ENCODE peak calls at places on chromosomes 7 and 10, in six cellular contexts. E, I, D, B, W and L are unnamed samples. For H3K9me3, the result is how much of the 10 kb centered on the place peaks cover.

GRCh38 chr7:51019891-51020855 is 237.5 kb upstream of the GRB10 start:
- DNase-seq in W (no peak), E (no peak), B (peak), I (no peak), D (no peak), L (peak)

GRCh38 chr7:111642373-111642772 is 80.1 kb upstream of the IMMP2L start:
- DNase-seq in W (no peak), E (no peak), I (no peak), B (no peak), D (no peak), L (no peak)

GRCh38 chr7:101754432-101755159 is 62.8 kb upstream of the CUX1 start:
- DNase-seq in E (no peak), D (no peak), W (no peak), B (peak), I (peak), L (no peak)

GRCh38 chr7:39565538-39565937 is 666 bp upstream of the YAE1 start:
- DNase-seq in B (no peak), E (no peak), D (no peak), I (no peak), W (no peak), L (no peak)

GRCh38 chr7:44461387-44461786 is 29.1 kb downstream of the NUDCD3 start:
- DNase-seq in E (no peak), I (no peak), B (peak), D (no peak), W (no peak), L (no peak)

GRCh38 chr10:112950714-112951348 is 784 bp downstream of the TCF7L2 start:
- DNase-seq in W (peak), B (peak), I (peak), E (peak), D (peak), L (no peak)

GRCh38 chr7:113015038-113015645 is 71.5 kb downstream of the GPR85 start:
- DNase-seq in I (no peak), W (no peak), E (no peak), D (no peak), B (peak), L (no peak)

GRCh38 chr10:55098452-55098851 is 297.4 kb upstream of the PCDH15 start:
- DNase-seq in D (no peak), W (no peak), E (no peak), I (no peak), B (no peak), L (no peak)

GRCh38 chr10:122782911-122783310 is 62.7 kb downstream of the CUZD1 start:
- DNase-seq in B (no peak), W (no peak), E (no peak), I (no peak), D (no peak), L (no peak)

GRCh38 chr10:91758303-91759146 is 39.7 kb upstream of the TNKS2 start:
- DNase-seq in B (peak), E (no peak), D (no peak), W (no peak), I (no peak), L (no peak)

GRCh38 chr7:114026486-114027089 is 107.8 kb upstream of the PPP1R3A start:
- DNase-seq in B (peak), I (no peak), W (no peak), D (no peak), E (no peak), L (no peak)

GRCh38 chr10:93380043-93380565 is 102.0 kb downstream of the MYOF start:
- DNase-seq in B (peak), I (no peak), W (no peak), D (no peak), E (no peak), L (no peak)

GRCh38 chr10:95363303-95363912 is 72.6 kb upstream of the PDLIM1 start:
- DNase-seq in D (peak), E (no peak), W (no peak), I (no peak), B (peak), L (no peak)

GRCh38 chr7:35799846-35800717 is 775 bp upstream of the SEPTIN7 start:
- DNase-seq in E (peak), B (peak), D (peak), I (peak), W (peak), L (peak)
- TF ChIP-seq CTCF in E (no peak), B (no peak), D (no peak), I (no peak), W (no peak), L (no peak)

DNA sequence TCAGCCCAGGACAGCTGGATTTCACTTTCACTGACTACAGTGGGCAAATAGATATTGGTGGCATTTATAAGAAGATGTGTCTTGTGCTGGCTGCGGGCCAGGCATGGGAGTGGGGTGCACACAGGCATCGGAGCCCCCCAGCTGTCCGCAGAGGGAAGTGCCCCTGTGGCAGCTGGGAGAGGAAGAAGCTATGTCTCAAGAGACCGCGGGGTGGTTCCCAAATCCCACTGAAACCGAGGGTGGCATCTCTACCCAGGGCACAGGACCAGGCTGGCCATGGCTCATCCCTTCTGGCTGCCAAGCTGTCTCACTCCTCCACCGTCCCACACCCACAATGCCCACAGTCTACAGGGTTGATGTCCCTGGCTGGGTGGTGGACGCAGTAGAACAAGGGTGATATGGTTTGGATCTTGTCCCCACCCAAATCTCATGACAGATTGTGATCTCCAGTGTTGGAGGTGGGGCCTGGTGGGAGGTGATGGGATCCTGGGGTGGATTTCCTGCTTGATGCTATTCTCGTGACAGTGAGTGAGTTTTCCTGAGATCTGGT is 94.8 kb downstream of the TCERG1L start:
- DNase-seq in E (peak), I (no peak), W (no peak), B (no peak), D (no peak), L (no peak)
- H3K9me3 ChIP-seq in E (under half), I (under half), W (under half), B (under half), D (under half), L (under half)

DNA sequence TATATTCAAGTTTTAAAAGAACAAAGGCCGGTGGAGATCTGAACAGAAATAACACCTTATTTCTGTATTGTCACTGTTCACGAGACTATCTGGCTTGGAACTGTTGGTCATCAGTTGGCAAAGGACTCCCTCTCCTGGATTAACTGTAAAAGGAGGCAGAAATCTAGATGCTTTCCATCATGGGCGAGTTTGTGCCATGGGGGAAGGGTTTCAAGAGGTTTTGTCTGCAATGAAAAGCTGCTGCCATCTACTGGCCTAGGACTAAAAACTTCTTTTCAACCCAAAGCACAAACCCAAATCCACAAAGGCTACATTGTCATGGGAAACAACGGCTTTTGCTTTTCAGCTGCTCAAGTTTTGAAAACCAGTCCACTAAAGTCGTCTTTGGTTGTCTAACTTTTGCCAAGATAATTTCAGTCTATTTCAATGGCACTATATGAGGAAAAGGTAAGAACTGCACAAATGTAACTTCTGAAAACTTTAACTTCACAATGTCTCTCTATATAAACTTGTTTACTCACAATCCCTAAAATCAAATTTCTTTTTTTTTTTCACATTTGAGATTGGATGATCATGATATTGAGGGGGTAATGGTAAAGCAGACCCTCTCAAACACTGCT is 196.8 kb downstream of the SKAP2 start:
- DNase-seq in W (peak), B (peak), E (no peak), I (peak), D (peak), L (peak)
- TF ChIP-seq CTCF in W (peak), B (peak), E (peak), I (no peak), D (peak), L (peak)

GRCh38 chr10:131257027-131257426 is 54.5 kb downstream of the TCERG1L start:
- DNase-seq in I (no peak), E (peak), D (no peak), W (no peak), B (no peak), L (no peak)
- H3K9me3 ChIP-seq in I (under half), E (under half), D (under half), W (under half), B (under half), L (under half)

GRCh38 chr7:28573059-28573553 is 160.8 kb downstream of the CREB5 start:
- DNase-seq in E (no peak), W (peak), I (no peak), D (peak), B (peak), L (no peak)

GRCh38 chr7:28573751-28574295 is 161.5 kb downstream of the CREB5 start:
- DNase-seq in W (no peak), E (no peak), D (no peak), I (no peak), B (peak), L (no peak)

GRCh38 chr7:28571405-28571804 is 159.1 kb downstream of the CREB5 start:
- DNase-seq in D (no peak), B (no peak), W (no peak), E (no peak), I (no peak), L (no peak)

GRCh38 chr7:28570970-28571288 is 158.6 kb downstream of the CREB5 start:
- DNase-seq in B (peak), E (no peak), W (no peak), D (no peak), I (no peak), L (no peak)

GRCh38 chr7:28572321-28573058 is 160.2 kb downstream of the CREB5 start:
- DNase-seq in B (no peak), I (no peak), W (no peak), D (no peak), E (no peak), L (no peak)
- TF ChIP-seq CTCF in B (no peak), I (no peak), W (no peak), D (no peak), E (no peak), L (no peak)

GRCh38 chr10:108904163-108904878 is 1019.0 kb downstream of the XPNPEP1 start:
- DNase-seq in I (no peak), D (no peak), W (no peak), E (no peak), B (peak), L (no peak)

GRCh38 chr10:108902491-108903250 is 1020.6 kb downstream of the XPNPEP1 start:
- DNase-seq in W (no peak), E (no peak), I (no peak), B (no peak), D (no peak), L (no peak)

GRCh38 chr10:108901766-108902365 is 1021.4 kb downstream of the XPNPEP1 start:
- DNase-seq in I (no peak), D (no peak), W (no peak), E (no peak), B (peak), L (no peak)

DNA sequence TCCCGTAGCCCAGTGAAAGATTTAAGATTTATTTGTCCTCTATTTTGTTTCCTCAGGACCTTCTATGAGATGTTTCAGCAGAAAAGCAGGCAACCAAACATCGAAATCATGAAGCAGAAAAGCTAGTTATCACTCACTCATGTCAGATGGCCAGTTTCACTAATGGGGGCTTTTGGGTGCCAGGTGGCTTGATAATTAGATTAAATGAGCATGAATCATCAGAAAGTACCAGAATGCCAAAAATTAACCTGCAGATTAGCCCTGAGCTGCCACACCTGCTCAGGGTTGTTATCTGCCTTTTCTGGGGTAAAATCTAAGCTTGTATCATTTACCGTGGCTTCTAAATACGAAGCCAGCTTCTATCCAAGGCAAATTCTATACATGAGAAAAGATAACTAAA is 1017.5 kb downstream of the XPNPEP1 start:
- DNase-seq in B (no peak), E (no peak), W (no peak), D (no peak), I (no peak), L (no peak)
- H3K9me3 ChIP-seq in B (under half), E (under half), W (under half), D (under half), I (under half), L (under half)

GRCh38 chr7:29297194-29297890 is 102.8 kb downstream of the CHN2 start:
- DNase-seq in W (no peak), B (no peak), D (no peak), E (no peak), I (no peak), L (no peak)
- TF ChIP-seq CTCF in W (no peak), B (no peak), D (no peak), E (no peak), I (no peak), L (no peak)

DNA sequence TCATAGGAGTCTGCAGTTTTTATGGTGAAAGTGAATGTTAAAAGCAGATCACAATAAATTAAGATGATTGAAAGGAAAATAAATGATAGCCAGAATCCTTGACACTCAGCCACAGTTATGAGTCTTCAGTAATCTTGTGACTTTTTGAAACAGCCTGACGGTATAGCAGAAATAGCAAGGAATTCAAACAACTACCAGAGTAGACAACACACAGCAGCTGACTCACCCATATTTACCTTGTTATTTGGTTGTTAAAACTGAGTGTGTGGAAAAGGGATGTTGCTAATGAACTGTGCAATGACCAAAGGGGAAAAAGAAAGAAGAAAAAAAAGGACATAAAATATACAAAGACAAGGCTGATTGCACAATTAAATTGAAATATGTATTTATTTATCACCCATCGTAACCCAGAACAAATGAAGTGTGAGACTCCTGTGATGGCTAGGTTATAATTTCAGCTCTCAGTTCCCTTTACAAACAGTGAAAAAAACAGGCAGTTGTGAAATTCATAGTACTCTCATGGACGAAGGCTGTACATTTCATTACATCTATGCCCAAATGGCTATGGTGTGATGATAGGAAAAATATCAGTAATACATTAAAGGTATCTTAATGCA is 1023.0 kb upstream of the SORCS1 start:
- DNase-seq in I (no peak), E (no peak), W (no peak), B (no peak), D (no peak), L (no peak)
- H3K9me3 ChIP-seq in I (under half), E (under half), W (under half), B (under half), D (under half), L (under half)

DNA sequence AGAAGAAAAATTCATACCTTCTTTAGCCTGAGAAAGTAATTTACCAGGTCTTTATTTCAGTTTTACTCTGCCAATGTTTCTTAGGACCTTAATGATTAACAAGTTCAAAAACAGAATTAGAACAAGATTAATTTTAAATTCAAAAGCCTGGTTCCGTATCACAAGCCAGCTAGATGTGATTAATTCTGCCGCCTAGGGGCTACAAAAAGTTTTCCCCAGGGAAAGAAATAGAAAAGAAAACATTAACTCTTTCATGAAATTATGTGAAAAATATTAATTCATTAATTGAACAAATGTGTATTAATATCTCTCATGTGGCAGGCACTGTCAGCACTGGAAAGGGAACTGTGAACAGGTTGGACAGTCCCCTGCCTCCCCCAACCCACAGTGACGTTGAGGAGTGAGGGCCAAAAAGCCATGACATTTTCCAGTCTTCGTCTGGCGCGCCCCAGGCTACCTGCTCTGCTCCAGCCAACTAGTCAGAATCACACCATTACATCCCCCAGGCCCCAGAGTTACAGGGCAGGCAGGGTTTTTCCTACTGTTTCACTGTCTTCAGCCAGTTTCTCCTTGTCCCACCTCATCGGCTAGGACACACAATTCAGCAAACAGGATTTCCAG is 20.1 kb downstream of the TMEM176A start:
- DNase-seq in W (peak), E (no peak), D (no peak), B (no peak), I (no peak), L (no peak)
- TF ChIP-seq CTCF in W (no peak), E (no peak), D (no peak), B (no peak), I (no peak), L (no peak)

DNA sequence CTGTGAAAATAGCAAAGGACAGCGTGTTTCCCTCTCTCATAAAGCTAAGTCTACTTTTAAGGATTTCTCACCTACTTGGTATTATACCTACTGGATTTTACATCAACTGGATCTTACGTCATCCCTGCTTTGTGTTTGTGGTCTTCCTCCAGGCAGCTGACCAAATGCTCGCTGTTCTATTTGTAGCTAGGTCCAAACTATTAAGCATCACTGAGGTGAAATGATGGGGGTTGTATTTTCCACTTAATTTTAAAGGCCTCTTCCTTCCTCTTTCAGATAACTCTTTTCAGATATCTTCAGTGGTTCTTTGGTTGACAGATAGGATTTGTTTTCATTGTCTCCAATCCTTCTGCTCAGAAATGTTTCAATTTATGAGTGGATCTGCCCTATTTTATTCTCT is 169.7 kb downstream of the RNLS start:
- DNase-seq in W (no peak), I (no peak), D (no peak), E (no peak), B (no peak), L (no peak)
- H3K9me3 ChIP-seq in W (under half), I (under half), D (under half), E (under half), B (under half), L (under half)